ENCODE peak calls at places on chromosomes 2 and 18, in six cellular contexts. Z is HTR-8/SVneo, S is ELF-1, I is spleen, Q is anterior cingulate cortex, J is Panc1. U is an unnamed sample.

GRCh38 chr18:45670281-45670962 is 53.6 kb upstream of the SLC14A1 start:
- DNase-seq in Z (no peak), S (no peak), I (no peak), Q (no peak), J (no peak), U (no peak)

GRCh38 chr2:23617167-23617787 is 232.3 kb downstream of the KLHL29 start:
- DNase-seq in Z (no peak), S (no peak), I (peak; percentile 43), Q (no peak), J (no peak), U (no peak)

GRCh38 chr2:166293984-166294383 is 81.8 kb downstream of the SCN9A start:
- DNase-seq in Z (no peak), S (no peak), I (no peak), Q (no peak), J (no peak), U (no peak)

GRCh38 chr2:31381601-31382000 is 32.9 kb downstream of the XDH start:
- DNase-seq in Z (no peak), S (no peak), I (no peak), Q (no peak), J (no peak), U (no peak)

GRCh38 chr2:75528221-75528977 is 32.3 kb downstream of the EVA1A start:
- DNase-seq in Z (no peak), S (peak; percentile 91), I (no peak), Q (no peak), J (no peak), U (no peak)

GRCh38 chr18:50410008-50410407 is 35.2 kb downstream of the SKA1 start:
- DNase-seq in Z (no peak), S (no peak), I (no peak), Q (no peak), J (no peak), U (no peak)

GRCh38 chr2:173028671-173029070 is 47.0 kb upstream of the MAP3K20 start:
- DNase-seq in Z (no peak), S (no peak), I (no peak), Q (no peak), J (no peak), U (peak; percentile 31)

GRCh38 chr2:11678306-11678960 is 8.4 kb upstream of the NTSR2 start:
- DNase-seq in Z (no peak), S (no peak), I (peak; percentile 63), Q (no peak), J (no peak), U (no peak)

GRCh38 chr2:173749315-173749714 is 215.9 kb downstream of the SP3 start:
- DNase-seq in Z (peak; percentile 12), S (no peak), I (no peak), Q (no peak), J (peak; percentile 15), U (no peak)

U was measured in NCI-H446.